ENCODE peak calls at places on chromosomes 7 and 10, in nine cellular contexts. N is NCI-H2081 treated with DMSO at 0.1 percent for 48 hours, G is globus pallidus, P is uterus, U is brain microvascular endothelial cell, X is NCI-H1092 treated with DMSO at 0.1 percent for 48 hours, L is Calu3, Y is head of caudate nucleus, K is caudate nucleus. Z is an unnamed sample.

GRCh38 chr7:41114166-41114565 is 588.7 kb downstream of the INHBA start:
- DNase-seq in N (no peak), P (no peak), X (no peak), K (no peak), U (no peak), L (no peak), Y (no peak), G (no peak), Z (no peak)

GRCh38 chr7:117068511-117069155 is 115.3 kb downstream of the ST7 start:
- DNase-seq in N (peak; percentile 78), P (no peak), U (no peak), X (peak; percentile 95), K (no peak), G (peak; percentile 46), L (no peak), Y (peak; percentile 29), Z (peak; percentile 15)

GRCh38 chr7:16847381-16847860 is 34.4 kb downstream of the AGR3 start:
- DNase-seq in P (no peak), K (no peak), L (peak; percentile 72), U (peak; percentile 20), Y (no peak), X (peak; percentile 39), G (no peak), N (no peak), Z (no peak)

GRCh38 chr10:5545778-5546710 is 21.3 kb downstream of the CALML3 start:
- DNase-seq in Y (no peak), P (no peak), N (no peak), L (peak; percentile 79), X (no peak), K (no peak), U (peak; percentile 83), G (no peak), Z (no peak)

GRCh38 chr7:133977409-133978274 is 149.5 kb upstream of the LRGUK start:
- DNase-seq in G (no peak), N (no peak), P (no peak), X (no peak), L (no peak), K (no peak), Y (no peak), U (no peak), Z (no peak)

GRCh38 chr7:157445246-157445955 is 108.6 kb downstream of the DNAJB6 start:
- DNase-seq in U (no peak), L (no peak), P (no peak), G (no peak), K (no peak), N (no peak), X (no peak), Y (peak; percentile 4), Z (no peak)

GRCh38 chr10:118062798-118063238 is 16.1 kb upstream of the RAB11FIP2 start:
- DNase-seq in K (no peak), L (peak; percentile 6), N (no peak), P (no peak), G (no peak), Y (no peak), U (no peak), X (no peak), Z (no peak)

GRCh38 chr7:36448781-36449379 is 59.2 kb downstream of the ANLN start:
- DNase-seq in P (no peak), X (no peak), Y (no peak), L (no peak), N (no peak), G (no peak), K (no peak), U (peak; percentile 25), Z (no peak)

GRCh38 chr7:88092676-88092999 is 127.2 kb downstream of the SRI start:
- DNase-seq in Y (no peak), X (peak; percentile 84), G (no peak), U (no peak), L (no peak), N (no peak), K (no peak), P (no peak), Z (no peak)

GRCh38 chr7:71735961-71736556 is 604.1 kb downstream of the GALNT17 start:
- DNase-seq in L (peak; percentile 44), G (peak; percentile 47), X (peak; percentile 37), U (peak; percentile 65), K (peak; percentile 0), Y (peak; percentile 81), P (peak; percentile 46), N (no peak), Z (peak; percentile 72)

GRCh38 chr10:792792-793100 is 103.3 kb upstream of the DIP2C start:
- DNase-seq in L (no peak), U (peak; percentile 25), K (no peak), G (no peak), X (no peak), N (no peak), P (no peak), Y (no peak), Z (no peak)

GRCh38 chr10:90579602-90580242 is 278.1 kb downstream of the HTR7 start:
- DNase-seq in L (peak; percentile 5), U (peak; percentile 62), N (no peak), X (no peak), P (no peak), G (no peak), K (no peak), Y (no peak), Z (no peak)